ENCODE peak calls at places on chromosome 7, in six cellular contexts. F, A, J, K, Q and D are unnamed samples.
A peak's percentile ranks its signal among the peaks of the same experiment; 100 is the strongest.

GRCh38 chr7:31305260-31305659 is 35.3 kb downstream of the NEUROD6 start:
- DNase-seq in F (no peak), K (no peak), Q (no peak), J (no peak), A (no peak), D (no peak)

GRCh38 chr7:138345567-138345966 is 114.5 kb upstream of the TRIM24 start:
- DNase-seq in Q (no peak), K (no peak), A (no peak), F (no peak), J (no peak), D (no peak)

GRCh38 chr7:151204383-151205032 is 5.8 kb downstream of the H2BK1 start:
- DNase-seq in K (no peak), A (no peak), J (no peak), F (no peak), Q (no peak), D (no peak)

GRCh38 chr7:140144821-140145220 is 32.0 kb downstream of the KDM7A start:
- DNase-seq in F (no peak), J (no peak), K (no peak), Q (no peak), A (no peak), D (no peak)

GRCh38 chr7:6148724-6149360 is 117.7 kb downstream of the ANKRD61 start:
- DNase-seq in Q (no peak), A (no peak), J (no peak), K (peak; percentile 87), F (no peak), D (no peak)

GRCh38 chr7:584122-584465 is 64.4 kb upstream of the PDGFA start:
- DNase-seq in Q (no peak), J (no peak), K (no peak), F (no peak), A (no peak), D (no peak)

GRCh38 chr7:100443096-100443840 is 7.0 kb upstream of the PPP1R35 start:
- DNase-seq in F (no peak), Q (no peak), J (no peak), K (no peak), A (no peak), D (peak; percentile 9)

GRCh38 chr7:150329331-150330106 is 6.2 kb upstream of the ACTR3C start:
- DNase-seq in A (no peak), J (no peak), K (peak; percentile 65), F (no peak), Q (peak; percentile 90), D (no peak)

GRCh38 chr7:13352677-13353076 is 636.8 kb downstream of the ETV1 start:
- DNase-seq in A (no peak), Q (no peak), F (no peak), K (no peak), J (no peak), D (no peak)

GRCh38 chr7:41467596-41467995 is 235.3 kb downstream of the INHBA start:
- DNase-seq in F (no peak), J (no peak), K (no peak), A (no peak), Q (no peak), D (no peak)

GRCh38 chr7:96415293-96415940 is 93.5 kb upstream of the SLC25A13 start:
- DNase-seq in K (no peak), Q (peak; percentile 63), F (no peak), J (no peak), A (no peak), D (no peak)

GRCh38 chr7:102312317-102312716 is 25.6 kb downstream of the SH2B2 start:
- DNase-seq in F (no peak), Q (no peak), K (no peak), J (no peak), A (no peak), D (no peak)

GRCh38 chr7:2979276-2979675 is 64.4 kb downstream of the CARD11 start:
- DNase-seq in Q (no peak), F (peak; percentile 58), K (no peak), A (no peak), J (no peak), D (no peak)

GRCh38 chr7:82810558-82811259 is 352.0 kb downstream of the PCLO start:
- DNase-seq in A (no peak), K (no peak), Q (no peak), F (peak; percentile 15), J (peak; percentile 63), D (no peak)

GRCh38 chr7:5212633-5213285 is 22.7 kb downstream of the WIPI2 start:
- DNase-seq in F (no peak), K (peak; percentile 48), J (no peak), A (no peak), Q (no peak), D (no peak)

GRCh38 chr7:25951414-25952276 is 200.4 kb upstream of the NFE2L3 start:
- DNase-seq in Q (peak; percentile 62), F (peak; percentile 12), A (no peak), K (peak; percentile 66), J (no peak), D (no peak)

GRCh38 chr7:550881-551614 is 31.4 kb upstream of the PDGFA start:
- DNase-seq in Q (no peak), A (no peak), K (no peak), J (no peak), F (no peak), D (no peak)

GRCh38 chr7:22481726-22482125 is 18.3 kb downstream of the STEAP1B start:
- DNase-seq in Q (no peak), K (no peak), A (no peak), J (no peak), F (peak; percentile 4), D (no peak)

GRCh38 chr7:29156798-29157461 is 10.6 kb upstream of the CPVL start:
- DNase-seq in A (no peak), Q (no peak), F (no peak), K (no peak), J (no peak), D (no peak)

GRCh38 chr7:47361746-47362215 is 220.1 kb downstream of the TNS3 start:
- DNase-seq in Q (no peak), A (no peak), K (no peak), F (no peak), J (no peak), D (no peak)

GRCh38 chr7:25752967-25753791 is 398.8 kb upstream of the NFE2L3 start:
- DNase-seq in K (no peak), F (no peak), A (peak; percentile 27), J (no peak), Q (peak; percentile 78), D (peak; percentile 60)

GRCh38 chr7:131300078-131300477 is 27.6 kb upstream of the MKLN1 start:
- DNase-seq in K (no peak), F (no peak), Q (no peak), J (no peak), A (no peak), D (no peak)

GRCh38 chr7:131305152-131305551 is 22.5 kb upstream of the MKLN1 start:
- DNase-seq in Q (no peak), J (no peak), A (no peak), F (no peak), K (no peak), D (no peak)

GRCh38 chr7:131300572-131301466 is 26.9 kb upstream of the MKLN1 start:
- DNase-seq in J (no peak), F (no peak), Q (no peak), A (no peak), K (no peak), D (no peak)

GRCh38 chr7:131302453-131302852 is 25.2 kb upstream of the MKLN1 start:
- DNase-seq in Q (no peak), A (no peak), K (no peak), J (no peak), F (no peak), D (no peak)

GRCh38 chr7:131302876-131303707 is 24.6 kb upstream of the MKLN1 start:
- DNase-seq in K (no peak), Q (peak; percentile 73), J (peak; percentile 68), A (no peak), F (peak; percentile 30), D (peak; percentile 45)
- TF ChIP-seq CTCF in K (peak; percentile 22), Q (peak; percentile 82), J (peak; percentile 62), A (peak; percentile 57), F (peak; percentile 50), D (peak; percentile 52)

DNA sequence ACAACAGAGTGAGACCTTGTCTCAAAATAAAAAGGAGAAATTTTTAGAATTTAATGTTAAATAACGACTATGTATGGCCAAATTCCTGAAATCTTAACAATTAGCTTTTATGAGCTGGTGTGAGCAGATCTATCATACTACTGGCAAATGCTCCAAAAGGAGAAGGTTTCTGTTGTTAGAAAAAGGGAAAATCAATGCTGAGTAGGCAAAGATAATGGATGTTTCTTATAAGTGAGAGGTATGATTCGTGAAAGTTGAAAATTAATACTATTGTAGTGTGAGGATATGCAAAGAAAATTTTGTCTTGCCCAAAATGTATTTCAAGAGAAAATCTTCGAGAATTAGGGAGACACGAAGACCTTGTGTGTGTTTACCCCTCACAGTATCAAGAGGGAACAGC is 40.8 kb upstream of the CUL1 start:
- DNase-seq in F (no peak), K (no peak), Q (no peak), A (no peak), J (no peak), D (no peak)
- TF ChIP-seq CTCF in F (no peak), K (no peak), Q (no peak), A (no peak), J (no peak), D (no peak)

DNA sequence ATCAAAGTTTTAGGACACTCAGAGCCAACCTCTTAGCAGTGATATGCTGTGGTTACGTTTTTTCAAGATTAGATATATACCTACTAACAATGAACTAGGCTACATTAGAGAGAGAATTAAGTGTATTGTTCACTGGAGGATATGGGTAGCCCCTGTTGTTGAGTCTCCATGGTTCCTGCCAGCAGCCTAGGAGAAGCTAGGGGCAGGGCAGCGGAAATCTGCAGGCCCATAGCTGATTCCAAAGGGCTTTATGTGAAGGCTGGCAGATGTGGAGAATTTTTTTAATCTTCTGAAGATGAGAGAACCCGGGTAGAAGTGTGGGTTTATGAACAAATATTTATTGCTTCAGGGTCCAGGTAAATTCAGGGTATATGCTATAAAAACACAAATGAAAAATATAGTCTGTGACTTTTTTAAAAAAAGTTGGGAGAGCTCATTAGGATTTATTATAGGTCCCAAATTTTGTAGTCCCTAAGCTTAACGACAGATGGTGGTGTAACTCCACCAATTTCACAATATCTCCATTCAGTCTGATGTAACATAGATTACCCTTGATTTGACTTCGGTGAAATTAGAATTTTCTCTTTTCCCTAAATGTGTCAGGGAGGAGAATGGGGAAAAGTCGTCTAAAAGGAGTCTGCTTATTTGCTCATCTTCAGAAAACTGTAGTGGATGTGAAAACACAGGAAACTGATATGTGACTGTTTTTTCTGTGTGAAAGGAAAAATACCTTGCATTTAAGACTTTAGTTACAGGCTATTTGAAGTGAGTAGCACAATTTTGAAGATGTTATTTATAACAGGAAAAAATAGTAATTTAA is 163.0 kb upstream of the PPP1R3A start:
- DNase-seq in K (peak; percentile 54), J (peak; percentile 54), F (peak; percentile 25), A (no peak), Q (peak; percentile 53), D (no peak)
- TF ChIP-seq CTCF in K (peak; percentile 35), J (peak; percentile 65), F (peak; percentile 38), A (peak; percentile 65), Q (peak; percentile 91), D (peak; percentile 64)

DNA sequence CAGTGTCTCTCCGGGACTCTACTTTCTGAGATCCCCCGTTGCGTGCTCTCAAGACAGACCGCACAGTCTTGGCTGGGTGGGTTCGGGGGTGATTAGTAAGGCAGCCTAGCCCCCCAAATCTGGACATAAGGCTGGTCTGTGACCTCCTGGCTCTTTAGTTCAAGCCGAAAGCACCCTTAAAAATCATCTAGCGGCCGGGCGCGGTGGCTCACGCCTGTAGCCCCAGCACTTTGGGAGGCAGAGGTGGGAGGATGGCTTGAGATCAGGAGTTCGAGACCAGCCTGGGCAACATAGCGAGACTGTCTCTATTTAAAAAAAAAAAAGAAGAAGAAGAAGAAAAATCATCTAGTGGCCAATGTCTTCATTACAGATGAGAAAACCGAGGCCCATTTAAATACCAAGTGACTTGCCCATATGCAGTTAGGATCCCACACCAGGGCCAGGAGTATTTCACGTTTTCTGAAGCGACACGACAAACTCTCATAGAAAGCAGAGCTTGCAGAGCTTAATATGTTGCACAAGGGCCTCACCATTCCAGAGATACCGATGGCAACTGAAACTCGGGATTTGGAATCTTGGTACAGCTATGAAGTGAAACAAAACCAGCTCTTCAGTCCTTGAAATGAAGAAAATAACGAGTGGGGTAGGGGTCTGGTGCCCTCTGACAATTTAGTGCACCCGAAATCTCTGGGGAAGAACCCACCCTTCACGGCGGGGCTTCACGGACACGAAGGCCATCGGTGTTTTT is 696 bp upstream of the HILPDA start:
- DNase-seq in J (no peak), Q (no peak), A (no peak), F (no peak), K (no peak), D (no peak)
- TF ChIP-seq CTCF in J (no peak), Q (peak; percentile 37), A (no peak), F (no peak), K (no peak), D (no peak)